ENCODE peak calls at places on chromosomes 16 and 17, in four cellular contexts. One of them, this sample, is unnamed.

GRCh38 chr16:46972971-46973456 is 460 bp downstream of the DNAJA2 start:
- DNase-seq in coronary artery: no peak
- DNase-seq in AG04450: no peak
- DNase-seq in IMR-90: no peak
- DNase-seq in this sample: peak

GRCh38 chr16:84368327-84368996 is at the start of gene ATP2C2:
- DNase-seq in coronary artery: no peak
- DNase-seq in AG04450: no peak
- DNase-seq in IMR-90: no peak
- DNase-seq in this sample: no peak

GRCh38 chr17:6574689-6575595 is 18.6 kb upstream of the PITPNM3 start:
- DNase-seq in AG04450: peak
- DNase-seq in IMR-90: peak
- DNase-seq in coronary artery: no peak
- DNase-seq in this sample: peak

GRCh38 chr16:23435500-23435899 is 17.5 kb downstream of the COG7 start:
- DNase-seq in IMR-90: peak
- DNase-seq in AG04450: no peak
- DNase-seq in coronary artery: no peak
- DNase-seq in this sample: peak

GRCh38 chr17:75090871-75091854 is 3.4 kb downstream of the SLC16A5 start:
- DNase-seq in coronary artery: no peak
- DNase-seq in AG04450: no peak
- DNase-seq in IMR-90: no peak
- DNase-seq in this sample: no peak

GRCh38 chr17:81399481-81400153 is 4.4 kb downstream of the BAHCC1 start:
- DNase-seq in coronary artery: no peak
- DNase-seq in IMR-90: no peak
- DNase-seq in AG04450: no peak
- DNase-seq in this sample: no peak

GRCh38 chr16:1002399-1003161 is 21.0 kb downstream of the SOX8 start:
- DNase-seq in IMR-90: peak
- DNase-seq in coronary artery: no peak
- DNase-seq in AG04450: peak
- DNase-seq in this sample: no peak

GRCh38 chr17:63487014-63487339 is 10.1 kb downstream of the ACE start:
- DNase-seq in IMR-90: no peak
- DNase-seq in coronary artery: no peak
- DNase-seq in AG04450: no peak
- DNase-seq in this sample: no peak

GRCh38 chr16:77540656-77541055 is 105.8 kb upstream of the ADAMTS18 start:
- DNase-seq in IMR-90: no peak
- DNase-seq in coronary artery: no peak
- DNase-seq in AG04450: no peak
- DNase-seq in this sample: no peak

GRCh38 chr16:24125199-24125598 is 130.9 kb upstream of the CACNG3 start:
- DNase-seq in IMR-90: no peak
- DNase-seq in AG04450: no peak
- DNase-seq in coronary artery: no peak
- DNase-seq in this sample: no peak

GRCh38 chr16:89481556-89481955 is 8.8 kb downstream of the ANKRD11 start:
- DNase-seq in coronary artery: no peak
- DNase-seq in AG04450: no peak
- DNase-seq in IMR-90: no peak
- DNase-seq in this sample: no peak

GRCh38 chr16:73323880-73324279 is 276.0 kb upstream of the ZFHX3 start:
- DNase-seq in AG04450: no peak
- DNase-seq in IMR-90: no peak
- DNase-seq in coronary artery: no peak
- DNase-seq in this sample: no peak

GRCh38 chr16:69344171-69344570 is 4.6 kb downstream of the NIP7 start:
- DNase-seq in coronary artery: no peak
- DNase-seq in AG04450: no peak
- DNase-seq in IMR-90: no peak
- DNase-seq in this sample: no peak

GRCh38 chr17:66580178-66580577 is 254.7 kb upstream of the CACNG5 start:
- DNase-seq in IMR-90: peak
- DNase-seq in coronary artery: peak
- DNase-seq in AG04450: peak
- DNase-seq in this sample: no peak

GRCh38 chr16:78563905-78564304 is 464.5 kb downstream of the WWOX start:
- DNase-seq in IMR-90: no peak
- DNase-seq in coronary artery: no peak
- DNase-seq in AG04450: no peak
- DNase-seq in this sample: no peak

GRCh38 chr16:64381979-64382378 is 739.9 kb downstream of the CDH11 start:
- DNase-seq in IMR-90: no peak
- DNase-seq in coronary artery: no peak
- DNase-seq in AG04450: no peak
- DNase-seq in this sample: no peak

GRCh38 chr16:81997738-81998137 is 13.5 kb downstream of the SDR42E1 start:
- DNase-seq in AG04450: peak
- DNase-seq in coronary artery: no peak
- DNase-seq in IMR-90: peak
- DNase-seq in this sample: no peak

GRCh38 chr17:27959382-27959709 is 66.2 kb upstream of the LYRM9 start:
- DNase-seq in AG04450: no peak
- DNase-seq in coronary artery: no peak
- DNase-seq in IMR-90: peak
- DNase-seq in this sample: no peak

GRCh38 chr17:19750835-19751234 is 2.7 kb upstream of the ALDH3A1 start:
- DNase-seq in IMR-90: no peak
- DNase-seq in AG04450: no peak
- DNase-seq in coronary artery: no peak
- DNase-seq in this sample: no peak

GRCh38 chr16:88305176-88305575 is 77.6 kb upstream of the ZNF469 start:
- DNase-seq in IMR-90: no peak
- DNase-seq in coronary artery: no peak
- DNase-seq in AG04450: no peak
- DNase-seq in this sample: no peak

GRCh38 chr17:55334881-55335523 is 70.2 kb downstream of the HLF start:
- DNase-seq in coronary artery: no peak
- DNase-seq in AG04450: no peak
- DNase-seq in IMR-90: no peak
- DNase-seq in this sample: no peak

GRCh38 chr16:24255446-24256352 is at the start of gene CACNG3:
- DNase-seq in coronary artery: no peak
- DNase-seq in AG04450: no peak
- DNase-seq in IMR-90: peak
- DNase-seq in this sample: peak

GRCh38 chr16:82776466-82777146 is 149.8 kb downstream of the CDH13 start:
- DNase-seq in AG04450: no peak
- DNase-seq in coronary artery: no peak
- DNase-seq in IMR-90: no peak
- DNase-seq in this sample: no peak

GRCh38 chr17:81695801-81696200 is 7.4 kb upstream of the MRPL12 start:
- DNase-seq in AG04450: no peak
- DNase-seq in IMR-90: no peak
- DNase-seq in coronary artery: no peak
- DNase-seq in this sample: no peak

GRCh38 chr17:76650505-76650904 is 6.9 kb upstream of the ST6GALNAC1 start:
- DNase-seq in AG04450: no peak
- DNase-seq in IMR-90: no peak
- DNase-seq in coronary artery: no peak
- DNase-seq in this sample: no peak

GRCh38 chr17:69030145-69030544 is 30.6 kb downstream of the ABCA9 start:
- DNase-seq in coronary artery: no peak
- DNase-seq in AG04450: no peak
- DNase-seq in IMR-90: peak
- DNase-seq in this sample: no peak

GRCh38 chr16:3999479-3999868 is 116.8 kb downstream of the ADCY9 start:
- DNase-seq in AG04450: peak
- DNase-seq in coronary artery: no peak
- DNase-seq in IMR-90: peak
- DNase-seq in this sample: no peak
- H3K4me3 ChIP-seq in AG04450: peak
- H3K4me3 ChIP-seq in coronary artery: peak
- H3K4me3 ChIP-seq in IMR-90: no peak
- H3K4me3 ChIP-seq in this sample: no peak

GRCh38 chr17:40516581-40517285 is 15.3 kb upstream of the TNS4 start:
- DNase-seq in AG04450: no peak
- DNase-seq in IMR-90: no peak
- DNase-seq in coronary artery: peak
- DNase-seq in this sample: peak

GRCh38 chr17:40517286-40517662 is 15.9 kb upstream of the TNS4 start:
- DNase-seq in IMR-90: no peak
- DNase-seq in AG04450: no peak
- DNase-seq in coronary artery: peak
- DNase-seq in this sample: no peak

GRCh38 chr17:40515011-40515410 is 13.6 kb upstream of the TNS4 start:
- DNase-seq in coronary artery: peak
- DNase-seq in AG04450: no peak
- DNase-seq in IMR-90: no peak
- DNase-seq in this sample: no peak

GRCh38 chr17:40514013-40514875 is 12.8 kb upstream of the TNS4 start:
- DNase-seq in coronary artery: peak
- DNase-seq in AG04450: no peak
- DNase-seq in IMR-90: no peak
- DNase-seq in this sample: no peak

DNA sequence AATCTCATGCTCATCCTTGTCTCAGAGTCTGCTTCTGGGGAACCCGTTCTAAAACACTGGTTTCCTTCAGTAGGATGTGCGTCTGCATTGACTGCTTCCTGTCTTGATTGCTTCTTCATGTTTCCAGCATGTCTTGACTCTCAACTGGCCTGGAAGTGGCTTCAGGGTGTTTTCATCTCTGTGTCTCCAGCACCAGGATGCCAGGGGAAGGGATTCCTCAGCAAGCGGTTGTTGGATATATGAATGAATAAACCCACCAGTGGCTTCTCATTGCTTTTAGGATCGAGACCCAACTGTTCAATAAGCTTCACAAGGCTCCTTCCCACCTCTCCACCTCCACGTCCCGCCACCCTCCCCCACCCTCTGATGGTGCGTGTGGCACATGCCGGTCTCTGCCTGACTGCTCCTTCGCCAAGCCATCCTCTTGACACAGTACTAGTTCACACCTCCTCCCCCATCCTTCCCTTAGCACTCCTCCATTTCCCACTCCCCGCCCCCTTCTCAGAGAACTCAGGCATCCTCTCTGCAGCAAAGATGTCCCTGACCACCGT is 14.1 kb upstream of the TNS4 start:
- DNase-seq in AG04450: no peak
- DNase-seq in coronary artery: peak
- DNase-seq in IMR-90: no peak
- DNase-seq in this sample: no peak
- H3K4me3 ChIP-seq in AG04450: no peak
- H3K4me3 ChIP-seq in coronary artery: no peak
- H3K4me3 ChIP-seq in IMR-90: no peak
- H3K4me3 ChIP-seq in this sample: no peak

GRCh38 chr17:45246338-45246737 is 15.6 kb downstream of the SPATA32 start:
- DNase-seq in AG04450: no peak
- DNase-seq in coronary artery: no peak
- DNase-seq in IMR-90: no peak
- DNase-seq in this sample: no peak

GRCh38 chr17:45244725-45245656 is 16.9 kb downstream of the SPATA32 start:
- DNase-seq in IMR-90: no peak
- DNase-seq in AG04450: no peak
- DNase-seq in coronary artery: no peak
- DNase-seq in this sample: no peak

GRCh38 chr17:45248132-45248936 is 13.6 kb downstream of the SPATA32 start:
- DNase-seq in coronary artery: no peak
- DNase-seq in IMR-90: no peak
- DNase-seq in AG04450: no peak
- DNase-seq in this sample: peak

GRCh38 chr17:45247429-45248131 is 14.3 kb downstream of the SPATA32 start:
- DNase-seq in AG04450: peak
- DNase-seq in coronary artery: peak
- DNase-seq in IMR-90: peak
- DNase-seq in this sample: peak

GRCh38 chr17:45246861-45247428 is 14.9 kb downstream of the SPATA32 start:
- DNase-seq in AG04450: no peak
- DNase-seq in coronary artery: no peak
- DNase-seq in IMR-90: peak
- DNase-seq in this sample: no peak
- H3K4me3 ChIP-seq in AG04450: peak
- H3K4me3 ChIP-seq in coronary artery: peak
- H3K4me3 ChIP-seq in IMR-90: peak
- H3K4me3 ChIP-seq in this sample: peak

GRCh38 chr16:87119748-87120147 is 197.4 kb downstream of the C16orf95 start:
- DNase-seq in coronary artery: no peak
- DNase-seq in AG04450: no peak
- DNase-seq in IMR-90: no peak
- DNase-seq in this sample: no peak
- H3K4me3 ChIP-seq in coronary artery: no peak
- H3K4me3 ChIP-seq in AG04450: no peak
- H3K4me3 ChIP-seq in IMR-90: no peak
- H3K4me3 ChIP-seq in this sample: no peak

GRCh38 chr16:21301168-21301894 is 23.2 kb upstream of the CRYM start:
- DNase-seq in IMR-90: peak
- DNase-seq in AG04450: no peak
- DNase-seq in coronary artery: peak
- DNase-seq in this sample: peak

GRCh38 chr16:21300309-21301167 is 22.4 kb upstream of the CRYM start:
- DNase-seq in coronary artery: peak
- DNase-seq in IMR-90: peak
- DNase-seq in AG04450: peak
- DNase-seq in this sample: peak

GRCh38 chr16:21301895-21302291 is 23.8 kb upstream of the CRYM start:
- DNase-seq in AG04450: no peak
- DNase-seq in coronary artery: no peak
- DNase-seq in IMR-90: peak
- DNase-seq in this sample: no peak

GRCh38 chr16:21302454-21302853 is 24.4 kb upstream of the CRYM start:
- DNase-seq in IMR-90: peak
- DNase-seq in AG04450: no peak
- DNase-seq in coronary artery: no peak
- DNase-seq in this sample: no peak

GRCh38 chr16:21302898-21303528 is 24.9 kb upstream of the CRYM start:
- DNase-seq in IMR-90: peak
- DNase-seq in coronary artery: no peak
- DNase-seq in AG04450: peak
- DNase-seq in this sample: no peak
- H3K4me3 ChIP-seq in IMR-90: peak
- H3K4me3 ChIP-seq in coronary artery: no peak
- H3K4me3 ChIP-seq in AG04450: peak
- H3K4me3 ChIP-seq in this sample: no peak